ENCODE peak calls at places on chromosome 11, in four cellular contexts. N, L, R and Y are unnamed samples.

GRCh38 chr11:88167853-88168252 is 7.4 kb downstream of the RAB38 start:
- DNase-seq in R (no peak), L (peak), N (no peak), Y (no peak)

GRCh38 chr11:1060410-1060809 is 14.3 kb upstream of the MUC2 start:
- DNase-seq in L (no peak), N (no peak), R (peak), Y (no peak)

GRCh38 chr11:2889399-2890273 is 4.1 kb upstream of the CDKN1C start:
- DNase-seq in R (no peak), L (no peak), N (no peak), Y (no peak)

GRCh38 chr11:33941637-33942160 is 49.8 kb upstream of the LMO2 start:
- DNase-seq in L (no peak), N (no peak), R (no peak), Y (peak)

GRCh38 chr11:66847461-66848232 is 4.4 kb downstream of the RCE1 start:
- DNase-seq in R (no peak), L (no peak), N (no peak), Y (no peak)

GRCh38 chr11:50170115-50170514 is 137.4 kb downstream of the OR4C45 start:
- DNase-seq in R (no peak), N (no peak), L (no peak), Y (no peak)

GRCh38 chr11:32893091-32893946 is 708 bp downstream of the QSER1 start:
- DNase-seq in L (peak), R (peak), N (peak), Y (peak)

GRCh38 chr11:76666408-76666807 is 4.1 kb downstream of the LRRC32 start:
- DNase-seq in L (peak), N (peak), R (peak), Y (peak)

GRCh38 chr11:94876645-94877445 is 96.5 kb downstream of the CWC15 start:
- DNase-seq in L (peak), R (peak), N (no peak), Y (peak)

GRCh38 chr11:96045622-96046456 is 121.9 kb upstream of the MTMR2 start:
- DNase-seq in R (peak), N (no peak), L (peak), Y (peak)

GRCh38 chr11:6755303-6755952 is 16.3 kb downstream of the OR2AG2 start:
- DNase-seq in L (peak), N (peak), R (no peak), Y (peak)

GRCh38 chr11:48064306-48064705 is 83.9 kb downstream of the PTPRJ start:
- DNase-seq in N (no peak), L (peak), R (no peak), Y (peak)

GRCh38 chr11:57205046-57205671 is 23.4 kb downstream of the LRRC55 start:
- DNase-seq in N (peak), L (peak), R (peak), Y (peak)

GRCh38 chr11:62708423-62709261 is 1.2 kb downstream of the GNG3 start:
- DNase-seq in N (no peak), R (no peak), L (no peak), Y (no peak)

GRCh38 chr11:126862664-126863247 is 137.8 kb downstream of the KIRREL3 start:
- DNase-seq in N (peak), R (no peak), L (no peak), Y (no peak)

GRCh38 chr11:31636983-31637382 is 127.4 kb downstream of the ELP4 start:
- DNase-seq in N (no peak), L (no peak), R (no peak), Y (no peak)

GRCh38 chr11:18633256-18634139 is 644 bp downstream of the SPTY2D1 start:
- DNase-seq in R (no peak), N (no peak), L (peak), Y (peak)

GRCh38 chr11:122069946-122070345 is 46.1 kb downstream of the BLID start:
- DNase-seq in N (peak), R (peak), L (peak), Y (peak)

GRCh38 chr11:17599460-17599925 is 52.4 kb downstream of the OTOG start:
- DNase-seq in L (no peak), N (no peak), R (no peak), Y (no peak)

GRCh38 chr11:31641477-31642062 is 132.0 kb downstream of the ELP4 start:
- DNase-seq in R (no peak), N (peak), L (peak), Y (peak)

GRCh38 chr11:102226702-102227101 is 90.6 kb upstream of the BIRC3 start:
- DNase-seq in R (no peak), N (peak), L (peak), Y (peak)

GRCh38 chr11:31492320-31492913 is 17.0 kb downstream of the IMMP1L start:
- DNase-seq in N (no peak), R (no peak), L (peak), Y (peak)

GRCh38 chr11:61627831-61628753 is 47.2 kb upstream of the SYT7 start:
- DNase-seq in N (peak), L (peak), R (peak), Y (peak)

GRCh38 chr11:61690706-61691377 is 10.7 kb downstream of the DAGLA start:
- DNase-seq in R (no peak), L (no peak), N (no peak), Y (no peak)

GRCh38 chr11:77108436-77108835 is 5.8 kb downstream of the OMP start:
- DNase-seq in R (no peak), L (no peak), N (no peak), Y (no peak)

GRCh38 chr11:61021661-61022212 is 50.3 kb downstream of the CD6 start:
- DNase-seq in R (no peak), N (no peak), L (no peak), Y (no peak)

GRCh38 chr11:3879216-3879966 is 23.9 kb downstream of the STIM1 start:
- DNase-seq in L (no peak), N (no peak), R (no peak), Y (no peak)

DNA sequence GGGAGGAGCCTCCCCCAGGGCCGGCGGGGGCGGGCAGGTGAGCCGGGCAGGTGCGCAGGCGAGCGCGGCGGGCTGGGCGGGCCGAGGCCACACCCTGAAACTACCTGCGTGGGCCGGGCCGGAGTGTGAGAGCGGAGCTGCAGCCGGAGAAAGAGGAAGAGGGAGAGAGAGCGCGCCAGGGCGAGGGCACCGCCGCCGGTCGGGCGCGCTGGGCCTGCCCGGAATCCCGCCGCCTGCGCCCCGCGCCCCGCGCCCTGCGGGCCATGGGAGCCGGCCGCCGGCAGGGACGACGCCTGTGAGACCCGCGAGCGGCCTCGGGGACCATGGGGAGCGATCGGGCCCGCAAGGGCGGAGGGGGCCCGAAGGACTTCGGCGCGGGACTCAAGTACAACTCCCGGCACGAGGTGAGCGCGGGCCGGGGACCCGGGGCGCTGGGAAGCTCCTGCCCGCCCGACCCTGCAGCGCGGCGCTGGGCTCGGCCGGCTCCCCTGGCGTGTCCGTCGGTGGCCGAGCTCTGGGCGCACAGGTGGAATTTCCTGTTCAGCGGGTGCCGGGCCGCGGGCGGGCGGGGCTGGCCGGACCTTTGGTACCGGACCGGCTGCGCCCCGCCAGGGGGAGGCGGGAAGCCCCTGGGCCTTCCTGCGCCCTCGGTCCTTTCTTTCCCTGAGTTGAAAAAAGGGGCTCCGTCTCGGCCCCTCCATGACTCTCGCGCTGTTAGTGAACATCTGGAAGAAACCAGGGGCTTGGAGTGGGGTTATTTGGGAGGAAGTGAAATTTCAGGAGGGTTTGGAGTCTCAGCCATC is at the start of gene ST14:
- DNase-seq in L (no peak), R (no peak), N (no peak), Y (no peak)
- H3K4me3 ChIP-seq in L (no peak), R (peak), N (no peak), Y (no peak)

GRCh38 chr11:72786305-72787261 is 7.3 kb downstream of the STARD10 start:
- DNase-seq in L (no peak), N (no peak), R (no peak), Y (no peak)

GRCh38 chr11:72788250-72788649 is 5.6 kb downstream of the STARD10 start:
- DNase-seq in N (no peak), L (no peak), R (no peak), Y (no peak)

GRCh38 chr11:72784662-72785061 is 9.2 kb downstream of the STARD10 start:
- DNase-seq in R (no peak), L (no peak), N (no peak), Y (no peak)

GRCh38 chr11:72789493-72790131 is 4.2 kb downstream of the STARD10 start:
- DNase-seq in R (peak), N (no peak), L (peak), Y (peak)

DNA sequence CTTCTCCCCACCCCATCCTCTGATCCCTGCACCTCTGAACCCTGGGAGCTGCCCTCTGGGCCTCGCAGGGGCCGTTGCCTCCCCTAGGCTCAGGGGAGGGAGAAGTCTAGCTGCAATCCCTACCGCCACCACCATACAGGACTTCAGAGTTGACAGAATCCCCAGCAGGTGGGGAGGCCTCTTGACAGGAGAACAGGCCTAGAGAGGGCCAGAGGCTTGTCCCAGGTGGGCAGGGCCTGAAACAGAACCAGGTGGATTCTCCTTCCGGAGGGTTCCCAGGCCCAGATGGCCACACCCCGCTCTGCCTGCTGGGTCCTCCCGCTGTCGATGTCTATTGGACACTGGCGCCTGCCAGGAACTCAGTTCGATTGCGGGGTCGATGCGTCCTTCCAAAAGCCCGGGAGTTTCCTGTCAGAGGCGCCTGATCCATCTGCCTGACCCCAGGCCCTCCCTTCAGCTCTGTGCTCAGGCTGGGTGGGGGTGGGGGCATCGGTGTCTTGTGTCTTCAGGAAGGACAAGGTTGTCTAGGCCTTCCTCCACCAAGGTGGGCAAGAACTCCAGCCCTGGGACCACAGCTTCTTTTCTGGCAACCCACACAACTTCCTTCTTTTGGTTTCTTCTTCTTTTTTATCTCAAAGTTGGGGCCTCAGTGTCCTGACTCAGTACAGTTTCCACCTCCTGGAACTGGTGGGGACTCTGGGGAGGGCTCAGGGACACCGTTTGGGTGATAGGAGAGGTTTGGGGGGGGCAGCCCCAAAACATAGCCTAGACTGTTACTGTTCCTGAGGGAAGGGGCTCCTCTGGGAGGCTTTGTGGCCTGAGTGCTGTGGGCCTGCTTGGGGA is 6.4 kb downstream of the STARD10 start:
- DNase-seq in N (peak), L (no peak), R (no peak), Y (no peak)
- TF ChIP-seq CTCF in N (peak), L (no peak), R (no peak), Y (peak)

GRCh38 chr11:92969634-92970347 is at the start of gene MTNR1B:
- DNase-seq in N (no peak), R (no peak), L (no peak), Y (no peak)
- H3K4me3 ChIP-seq in N (no peak), R (no peak), L (no peak), Y (no peak)

DNA sequence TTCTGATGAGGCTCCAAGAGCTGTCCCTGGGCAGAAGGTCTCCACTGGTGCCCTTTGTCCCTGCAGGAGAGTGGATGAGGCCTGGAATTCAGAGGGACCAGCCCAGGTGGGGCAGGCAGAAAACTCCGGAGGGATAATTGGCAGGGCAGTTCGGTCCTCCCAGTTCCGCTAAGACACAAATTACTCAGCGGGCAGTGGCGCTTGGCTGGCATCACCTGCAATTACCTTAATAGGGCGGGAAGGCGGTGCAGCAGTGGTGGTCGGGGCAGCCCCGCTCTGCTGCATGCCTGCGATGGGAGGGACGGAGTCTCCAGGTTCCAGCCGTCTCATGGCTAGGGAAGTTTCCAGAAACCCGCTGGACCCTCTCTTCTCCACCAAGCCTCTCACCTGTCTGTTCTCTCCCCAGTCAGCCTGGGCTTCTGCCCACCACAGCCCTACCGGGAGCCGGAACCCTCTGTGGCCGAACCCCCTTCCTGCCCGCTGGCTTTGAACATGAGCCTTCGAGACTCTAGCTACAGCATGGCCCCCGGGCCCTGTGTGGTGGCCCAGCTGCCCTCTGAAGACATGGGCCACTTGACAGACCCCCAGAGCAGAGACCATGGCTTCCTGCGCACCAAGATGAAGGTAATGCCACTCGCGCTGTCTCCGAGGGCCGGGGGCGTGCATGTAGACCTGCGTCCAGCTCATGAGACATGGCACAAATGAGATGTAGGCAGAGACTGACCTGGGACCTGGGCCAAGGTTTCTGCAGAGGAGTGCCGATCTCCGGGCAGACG is 7.0 kb downstream of the OVOL1 start:
- DNase-seq in N (no peak), L (no peak), R (no peak), Y (no peak)
- TF ChIP-seq CTCF in N (no peak), L (no peak), R (no peak), Y (no peak)

DNA sequence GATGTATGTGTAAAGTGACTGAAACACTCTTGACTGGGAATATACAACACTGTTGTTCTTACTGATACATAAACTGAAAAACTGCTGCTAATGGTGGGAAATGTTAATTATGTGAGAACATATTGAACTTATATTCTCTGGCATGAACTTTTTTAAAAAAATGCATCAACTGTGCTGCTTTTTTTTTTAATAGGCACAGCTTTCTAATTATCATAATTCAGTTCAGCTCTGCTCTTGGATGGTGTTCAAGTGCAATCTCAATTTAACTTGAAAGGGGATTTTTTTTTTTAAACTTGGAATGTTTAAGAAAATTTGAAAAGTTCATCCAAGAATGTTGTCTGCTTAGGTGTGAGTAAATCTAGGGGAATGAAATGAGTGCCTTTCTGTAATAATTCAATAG is 5.2 kb downstream of the TEAD1 start:
- DNase-seq in R (no peak), L (no peak), N (no peak), Y (no peak)
- H3K4me3 ChIP-seq in R (no peak), L (no peak), N (peak), Y (peak)